ENCODE peak calls at places on chromosomes 4 and X, in ten cellular contexts. E, O, H, B, N, P, I, G, Q and X are unnamed samples.

GRCh38 chr4:148514041-148514440 is 71.8 kb upstream of the NR3C2 start:
- DNase-seq in E (no peak), O (no peak), H (no peak), B (no peak), N (no peak), P (no peak), I (no peak), G (no peak), Q (peak), X (no peak)

GRCh38 chrX:153537526-153538295 is 20.3 kb downstream of the ATP2B3 start:
- DNase-seq in E (no peak), O (no peak), H (no peak), B (peak), N (no peak), P (no peak), I (no peak), G (no peak), Q (no peak), X (peak)

GRCh38 chr4:24837781-24838180 is 42.4 kb downstream of the SOD3 start:
- DNase-seq in E (no peak), O (no peak), H (no peak), B (no peak), N (no peak), P (no peak), I (no peak), G (no peak), Q (no peak), X (peak)

GRCh38 chr4:183747931-183748664 is 89.0 kb downstream of the TRAPPC11 start:
- DNase-seq in E (peak), O (no peak), H (no peak), B (no peak), N (no peak), P (no peak), I (peak), G (no peak), Q (no peak), X (no peak)

GRCh38 chr4:111027526-111027925 is 404.6 kb upstream of the PITX2 start:
- DNase-seq in E (no peak), O (no peak), H (no peak), B (no peak), N (no peak), P (no peak), I (no peak), G (no peak), Q (no peak), X (no peak)

GRCh38 chr4:86834901-86835300 is 14.3 kb downstream of the SLC10A6 start:
- DNase-seq in E (no peak), O (no peak), H (no peak), B (no peak), N (no peak), P (no peak), I (peak), G (no peak), Q (no peak), X (no peak)

GRCh38 chr4:76926841-76927240 is 22.7 kb upstream of the SEPTIN11 start:
- DNase-seq in E (no peak), O (no peak), H (no peak), B (no peak), N (no peak), P (no peak), I (no peak), G (no peak), Q (no peak), X (no peak)

GRCh38 chr4:5635826-5636196 is 72.5 kb downstream of the EVC2 start:
- DNase-seq in E (no peak), O (no peak), H (no peak), B (no peak), N (no peak), P (no peak), I (no peak), G (no peak), Q (no peak), X (no peak)

GRCh38 chr4:6601661-6602250 is 26.8 kb downstream of the MAN2B2 start:
- DNase-seq in E (no peak), O (no peak), H (no peak), B (no peak), N (no peak), P (no peak), I (no peak), G (no peak), Q (no peak), X (no peak)

GRCh38 chr4:2702361-2702760 is 53.8 kb downstream of the TNIP2 start:
- DNase-seq in E (no peak), O (no peak), H (peak), B (no peak), N (no peak), P (no peak), I (no peak), G (no peak), Q (no peak), X (no peak)

GRCh38 chr4:75561789-75562188 is 5.9 kb downstream of the ODAPH start:
- DNase-seq in E (no peak), O (no peak), H (no peak), B (no peak), N (no peak), P (no peak), I (no peak), G (no peak), Q (no peak), X (no peak)

GRCh38 chr4:119626420-119626819 is 2.2 kb downstream of the PDE5A start:
- DNase-seq in E (peak), O (no peak), H (no peak), B (no peak), N (no peak), P (no peak), I (no peak), G (no peak), Q (no peak), X (no peak)

GRCh38 chr4:140090215-140090731 is 63.7 kb downstream of the MAML3 start:
- DNase-seq in E (no peak), O (no peak), H (no peak), B (no peak), N (no peak), P (no peak), I (no peak), G (no peak), Q (no peak), X (no peak)

GRCh38 chrX:39705299-39705698 is 392.5 kb downstream of the BCOR start:
- DNase-seq in E (peak), O (no peak), H (no peak), B (peak), N (no peak), P (peak), I (peak), G (peak), Q (no peak), X (peak)

GRCh38 chrX:19805054-19805690 is 82.2 kb downstream of the SH3KBP1 start:
- DNase-seq in E (no peak), O (no peak), H (peak), B (no peak), N (no peak), P (no peak), I (no peak), G (no peak), Q (no peak), X (no peak)

GRCh38 chr4:663438-664428 is 10.3 kb downstream of the ATP5ME start:
- DNase-seq in E (peak), O (no peak), H (peak), B (no peak), N (peak), P (no peak), I (no peak), G (peak), Q (no peak), X (no peak)

GRCh38 chrX:39308126-39308525 is 506.9 kb downstream of the MID1IP1 start:
- DNase-seq in E (no peak), O (no peak), H (no peak), B (no peak), N (no peak), P (no peak), I (no peak), G (no peak), Q (no peak), X (no peak)

GRCh38 chr4:174658246-174658645 is 136.0 kb upstream of the HPGD start:
- DNase-seq in E (no peak), O (no peak), H (no peak), B (no peak), N (no peak), P (no peak), I (no peak), G (no peak), Q (no peak), X (no peak)

GRCh38 chr4:25092139-25092538 is 61.4 kb upstream of the LGI2 start:
- DNase-seq in E (no peak), O (no peak), H (no peak), B (no peak), N (no peak), P (no peak), I (no peak), G (no peak), Q (no peak), X (no peak)

GRCh38 chr4:29277381-29277780 is 1442.8 kb upstream of the PCDH7 start:
- DNase-seq in E (no peak), O (no peak), H (no peak), B (no peak), N (no peak), P (no peak), I (no peak), G (no peak), Q (no peak), X (no peak)

GRCh38 chr4:119286377-119287002 is 35.4 kb downstream of the FABP2 start:
- DNase-seq in E (peak), O (no peak), H (peak), B (no peak), N (no peak), P (no peak), I (no peak), G (no peak), Q (peak), X (no peak)

GRCh38 chr4:148445903-148446261 is 3.7 kb upstream of the NR3C2 start:
- DNase-seq in E (peak), O (no peak), H (peak), B (no peak), N (no peak), P (no peak), I (no peak), G (no peak), Q (no peak), X (no peak)

GRCh38 chr4:19286924-19287323 is 964.8 kb upstream of the SLIT2 start:
- DNase-seq in E (no peak), O (no peak), H (no peak), B (no peak), N (no peak), P (no peak), I (no peak), G (no peak), Q (no peak), X (no peak)

GRCh38 chrX:57211906-57212305 is 74.6 kb upstream of the FAAH2 start:
- DNase-seq in E (no peak), O (no peak), H (no peak), B (no peak), N (no peak), P (no peak), I (no peak), G (no peak), Q (no peak), X (no peak)

GRCh38 chrX:70592091-70592490 is 147.5 kb downstream of the DLG3 start:
- DNase-seq in E (no peak), O (no peak), H (no peak), B (no peak), N (no peak), P (no peak), I (no peak), G (no peak), Q (no peak), X (no peak)

GRCh38 chr4:169810325-169811323 is 52.9 kb upstream of the HPF1 start:
- DNase-seq in E (peak), O (no peak), H (peak), B (peak), N (no peak), P (peak), I (peak), G (no peak), Q (peak), X (peak)

GRCh38 chrX:1893758-1894294 is 279.0 kb downstream of the ASMT start:
- DNase-seq in E (no peak), O (no peak), H (no peak), B (no peak), N (no peak), P (no peak), I (no peak), G (no peak), Q (no peak), X (no peak)

GRCh38 chrX:18886344-18887161 is 97.4 kb downstream of the PHKA2 start:
- DNase-seq in E (peak), O (peak), H (peak), B (peak), N (peak), P (peak), I (no peak), G (peak), Q (peak), X (no peak)

GRCh38 chr4:25165916-25166315 is 5.7 kb upstream of the SEPSECS start:
- DNase-seq in E (no peak), O (no peak), H (no peak), B (no peak), N (no peak), P (no peak), I (no peak), G (no peak), Q (no peak), X (no peak)